ENCODE peak calls at places on chromosomes 11 and 22, in seven cellular contexts. V, J, E, N, F, D and S are unnamed samples.
A peak's percentile ranks its signal among the peaks of the same experiment; 100 is the strongest.

GRCh38 chr11:73830261-73830660 is 42.6 kb downstream of the MRPL48 start:
- DNase-seq in V (no peak), J (no peak), E (no peak), N (no peak), F (no peak), D (no peak), S (no peak)

GRCh38 chr11:28245131-28245530 is 136.9 kb downstream of the METTL15 start:
- DNase-seq in V (no peak), J (no peak), E (no peak), N (peak; percentile 65), F (no peak), D (no peak), S (peak; percentile 58)

GRCh38 chr11:105582497-105582896 is 27.4 kb upstream of the GRIA4 start:
- DNase-seq in V (no peak), J (no peak), E (peak; percentile 0), N (peak; percentile 1), F (no peak), D (no peak), S (peak; percentile 12)

GRCh38 chr11:94790771-94791180 is 22.6 kb downstream of the AMOTL1 start:
- DNase-seq in V (no peak), J (no peak), E (peak; percentile 94), N (no peak), F (no peak), D (peak; percentile 45), S (peak; percentile 35)

GRCh38 chr11:104997288-104997687 is 25.7 kb downstream of the CASP5 start:
- DNase-seq in V (no peak), J (no peak), E (no peak), N (no peak), F (no peak), D (peak; percentile 50), S (no peak)

GRCh38 chr11:70567680-70568503 is 169.6 kb downstream of the CTTN start:
- DNase-seq in V (no peak), J (no peak), E (no peak), N (peak; percentile 35), F (no peak), D (peak; percentile 32), S (peak; percentile 39)

GRCh38 chr22:49257551-49257951 is 570.1 kb downstream of the BRD1 start:
- DNase-seq in V (no peak), J (peak; percentile 11), E (no peak), N (no peak), F (peak; percentile 20), D (no peak), S (no peak)

GRCh38 chr11:2533642-2534115 is 88.9 kb downstream of the KCNQ1 start:
- DNase-seq in V (no peak), J (peak; percentile 76), E (peak; percentile 80), N (peak; percentile 95), F (peak; percentile 55), D (peak; percentile 89), S (peak; percentile 98)

GRCh38 chr11:115500547-115501503 is 3.4 kb downstream of the CADM1 start:
- DNase-seq in V (peak; percentile 74), J (no peak), E (peak; percentile 3), N (no peak), F (no peak), D (no peak), S (peak; percentile 32)

GRCh38 chr11:3102641-3102921 is 45.4 kb upstream of the CARS1 start:
- DNase-seq in V (no peak), J (no peak), E (no peak), N (no peak), F (no peak), D (no peak), S (no peak)

GRCh38 chr11:77558380-77558779 is 31.4 kb upstream of the AQP11 start:
- DNase-seq in V (no peak), J (no peak), E (no peak), N (peak; percentile 65), F (no peak), D (no peak), S (no peak)

GRCh38 chr22:29458551-29458950 is 20.2 kb downstream of the RFPL1 start:
- DNase-seq in V (no peak), J (no peak), E (no peak), N (no peak), F (no peak), D (no peak), S (no peak)

GRCh38 chr11:123681007-123681406 is 26.6 kb upstream of the SCN3B start:
- DNase-seq in V (no peak), J (no peak), E (no peak), N (no peak), F (no peak), D (no peak), S (no peak)

GRCh38 chr11:118201966-118202365 is 22.8 kb downstream of the JAML start:
- DNase-seq in V (no peak), J (no peak), E (no peak), N (no peak), F (no peak), D (no peak), S (no peak)

GRCh38 chr11:2949920-2950319 is 20.7 kb upstream of the PHLDA2 start:
- DNase-seq in V (no peak), J (no peak), E (no peak), N (no peak), F (no peak), D (no peak), S (no peak)

GRCh38 chr22:45502215-45503070 is at the start of gene FBLN1:
- DNase-seq in V (peak; percentile 32), J (no peak), E (no peak), N (peak; percentile 62), F (no peak), D (no peak), S (peak; percentile 82)

GRCh38 chr11:89477175-89477574 is 14.0 kb downstream of the NOX4 start:
- DNase-seq in V (no peak), J (no peak), E (no peak), N (no peak), F (peak; percentile 56), D (no peak), S (no peak)

GRCh38 chr22:24410110-24410856 is 17.1 kb upstream of the ADORA2A start:
- DNase-seq in V (no peak), J (no peak), E (no peak), N (peak; percentile 70), F (peak; percentile 22), D (peak; percentile 23), S (no peak)

GRCh38 chr11:16611395-16612233 is 126.8 kb upstream of the C11orf58 start:
- DNase-seq in V (no peak), J (no peak), E (no peak), N (no peak), F (no peak), D (no peak), S (peak; percentile 20)

GRCh38 chr11:64561984-64562722 is 28.9 kb upstream of the SLC22A12 start:
- DNase-seq in V (no peak), J (no peak), E (no peak), N (no peak), F (no peak), D (no peak), S (no peak)

GRCh38 chr11:76846441-76846840 is 14.3 kb upstream of the ACER3 start:
- DNase-seq in V (no peak), J (no peak), E (no peak), N (no peak), F (no peak), D (no peak), S (no peak)

GRCh38 chr22:48739348-48740085 is 1088.2 kb downstream of the BRD1 start:
- DNase-seq in V (no peak), J (peak; percentile 35), E (no peak), N (no peak), F (no peak), D (no peak), S (no peak)

GRCh38 chr11:6523253-6523652 is 26.2 kb downstream of the DNHD1 start:
- DNase-seq in V (no peak), J (no peak), E (peak; percentile 52), N (peak; percentile 78), F (no peak), D (peak; percentile 36), S (peak; percentile 37)

GRCh38 chr11:104405277-104405676 is 241.3 kb upstream of the PDGFD start:
- DNase-seq in V (no peak), J (no peak), E (no peak), N (no peak), F (no peak), D (no peak), S (no peak)

GRCh38 chr11:67632982-67633755 is 3.4 kb upstream of the NUDT8 start:
- DNase-seq in V (no peak), J (no peak), E (no peak), N (no peak), F (no peak), D (no peak), S (no peak)

GRCh38 chr11:72814831-72815618 is 814 bp downstream of the ATG16L2 start:
- DNase-seq in V (no peak), J (peak; percentile 79), E (peak; percentile 60), N (peak; percentile 69), F (no peak), D (peak; percentile 43), S (peak; percentile 79)

GRCh38 chr11:2582436-2582931 is 117.3 kb downstream of the KCNQ1OT1 start:
- DNase-seq in V (no peak), J (peak; percentile 52), E (no peak), N (no peak), F (peak; percentile 25), D (no peak), S (peak; percentile 21)

GRCh38 chr22:24512043-24512442 is 16.9 kb downstream of the UPB1 start:
- DNase-seq in V (no peak), J (no peak), E (no peak), N (peak; percentile 30), F (no peak), D (no peak), S (no peak)

GRCh38 chr11:35144103-35144741 is 5.3 kb downstream of the CD44 start:
- DNase-seq in V (no peak), J (no peak), E (peak; percentile 87), N (peak; percentile 92), F (peak; percentile 32), D (peak; percentile 81), S (peak; percentile 79)

GRCh38 chr11:113317297-113317696 is 2.9 kb downstream of the TTC12 start:
- DNase-seq in V (peak; percentile 24), J (no peak), E (no peak), N (no peak), F (no peak), D (no peak), S (peak; percentile 31)

GRCh38 chr22:23984430-23984829 is 4.5 kb downstream of the GSTT2 start:
- DNase-seq in V (no peak), J (no peak), E (peak; percentile 36), N (no peak), F (no peak), D (peak; percentile 53), S (peak; percentile 37)

GRCh38 chr22:23838686-23839468 is at the start of gene DERL3:
- DNase-seq in V (peak; percentile 96), J (peak; percentile 99), E (peak; percentile 78), N (peak; percentile 96), F (peak; percentile 99), D (peak; percentile 92), S (peak; percentile 98)

GRCh38 chr11:66126808-66127555 is 56.9 kb downstream of the PACS1 start:
- DNase-seq in V (peak; percentile 28), J (peak; percentile 74), E (peak; percentile 87), N (peak; percentile 87), F (peak; percentile 56), D (peak; percentile 82), S (peak; percentile 69)

GRCh38 chr11:437228-437870 is 4.5 kb downstream of the ANO9 start:
- DNase-seq in V (no peak), J (no peak), E (no peak), N (no peak), F (no peak), D (no peak), S (no peak)

GRCh38 chr11:39990413-39990812 is 1469.0 kb downstream of the LRRC4C start:
- DNase-seq in V (no peak), J (no peak), E (no peak), N (no peak), F (no peak), D (no peak), S (no peak)

GRCh38 chr11:74683279-74683871 is 47.9 kb downstream of the CHRDL2 start:
- DNase-seq in V (no peak), J (peak; percentile 65), E (no peak), N (peak; percentile 25), F (peak; percentile 29), D (no peak), S (peak; percentile 69)

GRCh38 chr11:66555416-66555815 is 8.7 kb downstream of the ACTN3 start:
- DNase-seq in V (no peak), J (no peak), E (no peak), N (no peak), F (no peak), D (no peak), S (no peak)

GRCh38 chr11:70806461-70807194 is 408.3 kb downstream of the CTTN start:
- DNase-seq in V (no peak), J (no peak), E (no peak), N (no peak), F (no peak), D (no peak), S (no peak)